ENCODE peak calls at places on chromosomes 3 and 15, in seven cellular contexts. K is adrenal gland, Q is mammary epithelial cell, N is fibroblast of villous mesenchyme, E is psoas muscle, O is PC-3, Z is OCI-LY7. J is an unnamed sample.

GRCh38 chr15:66573719-66574641 is 8.2 kb upstream of the LCTL start:
- DNase-seq in K (no peak), Q (no peak), N (no peak), E (no peak), O (no peak), Z (no peak), J (peak)

GRCh38 chr15:41603941-41604660 is 45.1 kb downstream of the TYRO3 start:
- DNase-seq in K (peak), Q (peak), N (peak), E (peak), O (peak), Z (peak), J (peak)

GRCh38 chr3:168047190-168047795 is 48.4 kb downstream of the GOLIM4 start:
- DNase-seq in K (no peak), Q (peak), N (peak), E (no peak), O (peak), Z (peak), J (peak)

GRCh38 chr15:50825946-50826345 is 60.4 kb upstream of the SPPL2A start:
- DNase-seq in K (no peak), Q (no peak), N (no peak), E (no peak), O (no peak), Z (no peak), J (no peak)

GRCh38 chr3:53069422-53070068 is 23.7 kb upstream of the SFMBT1 start:
- DNase-seq in K (no peak), Q (no peak), N (no peak), E (no peak), O (no peak), Z (no peak), J (peak)

GRCh38 chr15:68154923-68155559 is 50.1 kb downstream of the CALML4 start:
- DNase-seq in K (peak), Q (peak), N (peak), E (no peak), O (peak), Z (peak), J (peak)

GRCh38 chr3:47065681-47066080 is 86.2 kb downstream of the NBEAL2 start:
- DNase-seq in K (no peak), Q (no peak), N (no peak), E (no peak), O (no peak), Z (no peak), J (no peak)

GRCh38 chr3:186417791-186418190 is 55.8 kb upstream of the DGKG start:
- DNase-seq in K (no peak), Q (peak), N (peak), E (no peak), O (peak), Z (no peak), J (peak)

GRCh38 chr3:183230826-183231225 is 22.2 kb upstream of the B3GNT5 start:
- DNase-seq in K (no peak), Q (no peak), N (no peak), E (no peak), O (no peak), Z (no peak), J (no peak)

GRCh38 chr15:75584121-75584520 is 5.0 kb upstream of the PTPN9 start:
- DNase-seq in K (no peak), Q (no peak), N (no peak), E (no peak), O (no peak), Z (no peak), J (peak)

GRCh38 chr3:71713041-71713440 is 12.2 kb downstream of the EIF4E3 start:
- DNase-seq in K (no peak), Q (peak), N (no peak), E (no peak), O (peak), Z (no peak), J (no peak)

GRCh38 chr3:170059447-170059846 is 21.7 kb downstream of the GPR160 start:
- DNase-seq in K (no peak), Q (no peak), N (no peak), E (no peak), O (no peak), Z (no peak), J (no peak)

GRCh38 chr15:68470049-68470738 is 38.2 kb upstream of the ITGA11 start:
- DNase-seq in K (no peak), Q (no peak), N (no peak), E (no peak), O (no peak), Z (no peak), J (no peak)

GRCh38 chr3:15325228-15325627 is 7.2 kb downstream of the SH3BP5 start:
- DNase-seq in K (peak), Q (peak), N (peak), E (peak), O (peak), Z (no peak), J (peak)

GRCh38 chr3:123286308-123287023 is 84.7 kb downstream of the SEC22A start:
- DNase-seq in K (peak), Q (peak), N (peak), E (no peak), O (peak), Z (peak), J (peak)

GRCh38 chr3:65130782-65131181 is 443.0 kb upstream of the ADAMTS9 start:
- DNase-seq in K (no peak), Q (peak), N (no peak), E (no peak), O (no peak), Z (no peak), J (no peak)

GRCh38 chr3:140277886-140278285 is 342.9 kb downstream of the CLSTN2 start:
- DNase-seq in K (no peak), Q (no peak), N (no peak), E (no peak), O (no peak), Z (no peak), J (no peak)

GRCh38 chr3:177724020-177724638 is 526.8 kb upstream of the TBL1XR1 start:
- DNase-seq in K (peak), Q (no peak), N (no peak), E (peak), O (no peak), Z (no peak), J (peak)

GRCh38 chr3:21989643-21990042 is 238.6 kb upstream of the ZNF385D start:
- DNase-seq in K (no peak), Q (no peak), N (no peak), E (no peak), O (no peak), Z (no peak), J (no peak)

GRCh38 chr15:99618941-99619411 is 53.2 kb downstream of the MEF2A start:
- DNase-seq in K (peak), Q (peak), N (no peak), E (no peak), O (peak), Z (no peak), J (peak)

GRCh38 chr3:64456674-64457073 is 231.1 kb downstream of the ADAMTS9 start:
- DNase-seq in K (no peak), Q (no peak), N (no peak), E (no peak), O (no peak), Z (no peak), J (no peak)

GRCh38 chr15:25250906-25251622 is 187.8 kb downstream of the UBE3A start:
- DNase-seq in K (peak), Q (no peak), N (no peak), E (peak), O (no peak), Z (no peak), J (no peak)

GRCh38 chr15:79204886-79205285 is 77.6 kb upstream of the ANKRD34C start:
- DNase-seq in K (no peak), Q (no peak), N (no peak), E (no peak), O (no peak), Z (no peak), J (no peak)

GRCh38 chr15:89364341-89364740 is 29.7 kb upstream of the POLG start:
- DNase-seq in K (peak), Q (no peak), N (no peak), E (no peak), O (no peak), Z (no peak), J (no peak)

GRCh38 chr3:131568460-131568859 is 65.7 kb upstream of the MRPL3 start:
- DNase-seq in K (no peak), Q (no peak), N (no peak), E (no peak), O (peak), Z (no peak), J (no peak)

GRCh38 chr3:76912966-76913365 is 126.9 kb upstream of the ROBO2 start:
- DNase-seq in K (no peak), Q (no peak), N (no peak), E (no peak), O (no peak), Z (no peak), J (no peak)

GRCh38 chr3:146065573-146066006 is 95.4 kb downstream of the PLOD2 start:
- DNase-seq in K (no peak), Q (peak), N (peak), E (no peak), O (peak), Z (peak), J (peak)

GRCh38 chr3:142947352-142947751 is 16.1 kb downstream of the PAQR9 start:
- DNase-seq in K (no peak), Q (no peak), N (no peak), E (no peak), O (no peak), Z (no peak), J (no peak)

GRCh38 chr15:26126070-26126469 is 262.9 kb upstream of the ATP10A start:
- DNase-seq in K (no peak), Q (no peak), N (no peak), E (no peak), O (no peak), Z (no peak), J (no peak)

GRCh38 chr3:101803939-101804338 is 24.9 kb downstream of the NXPE3 start:
- DNase-seq in K (no peak), Q (no peak), N (no peak), E (no peak), O (no peak), Z (no peak), J (no peak)

GRCh38 chr3:56761887-56762605 is 39.7 kb downstream of the ARHGEF3 start:
- DNase-seq in K (no peak), Q (no peak), N (peak), E (no peak), O (no peak), Z (no peak), J (peak)

GRCh38 chr3:124846189-124846588 is 41.0 kb downstream of the ITGB5 start:
- DNase-seq in K (no peak), Q (peak), N (peak), E (peak), O (no peak), Z (no peak), J (peak)

GRCh38 chr15:38996111-38996541 is 431.5 kb upstream of the RASGRP1 start:
- DNase-seq in K (no peak), Q (peak), N (peak), E (no peak), O (peak), Z (no peak), J (peak)

GRCh38 chr15:89167267-89168176 is 53.9 kb downstream of the RLBP1 start:
- DNase-seq in K (no peak), Q (peak), N (no peak), E (peak), O (peak), Z (no peak), J (peak)

GRCh38 chr3:196122021-196122687 is 40.3 kb upstream of the TFRC start:
- DNase-seq in K (no peak), Q (no peak), N (peak), E (no peak), O (no peak), Z (no peak), J (no peak)

DNA sequence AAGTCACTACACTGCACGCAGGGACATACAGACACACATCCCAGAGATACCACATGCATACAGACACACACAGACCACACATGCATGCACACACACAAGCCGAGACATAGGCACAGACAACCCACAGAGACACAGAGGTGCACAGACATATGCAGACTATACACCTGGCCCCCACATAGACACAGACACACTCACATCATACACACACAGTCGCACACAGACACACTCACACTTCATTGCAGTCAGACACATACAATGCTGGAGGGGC is 1.2 kb upstream of the MGLL start:
- DNase-seq in K (no peak), Q (no peak), N (no peak), E (no peak), O (no peak), Z (no peak), J (no peak)
- H3K4me3 ChIP-seq in K (peak), Q (no peak), N (peak), E (peak), O (peak), Z (no peak), J (peak)

GRCh38 chr3:109228391-109229080 is 87.8 kb downstream of the DPPA2 start:
- DNase-seq in K (no peak), Q (no peak), N (no peak), E (no peak), O (no peak), Z (no peak), J (no peak)

GRCh38 chr3:109224333-109224732 is 87.8 kb downstream of the C3orf85 start:
- DNase-seq in K (peak), Q (no peak), N (no peak), E (no peak), O (peak), Z (no peak), J (no peak)
- TF ChIP-seq CTCF in K (peak), Q (peak), N (no peak), E (no peak), O (peak), Z (peak), J (peak)

GRCh38 chr3:62817678-62818077 is 57.5 kb downstream of the CADPS start:
- DNase-seq in K (no peak), Q (no peak), N (peak), E (no peak), O (no peak), Z (peak), J (no peak)
- H3K4me3 ChIP-seq in K (no peak), Q (no peak), N (no peak), E (no peak), O (no peak), Z (peak), J (no peak)

DNA sequence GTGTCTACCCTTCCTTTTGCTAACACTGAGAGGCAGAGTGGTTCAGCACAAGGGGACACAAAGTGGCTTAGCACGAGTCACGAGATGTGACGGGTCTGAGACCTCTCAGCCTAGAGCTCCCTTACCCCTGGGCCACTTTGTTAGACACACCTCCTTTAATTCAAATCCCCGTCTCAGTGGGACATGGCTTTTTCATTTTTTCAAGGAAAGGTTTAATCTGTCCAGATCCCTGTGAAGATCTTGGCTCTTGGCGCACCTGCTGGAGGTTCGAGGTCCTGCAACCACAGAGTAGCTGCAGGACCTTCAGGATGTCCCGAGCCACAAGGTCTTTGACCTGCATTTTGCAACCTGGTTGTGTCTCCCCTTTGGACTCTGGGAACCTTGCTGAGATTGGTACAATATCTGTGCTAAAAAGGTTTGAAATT is 52.0 kb downstream of the LPP start:
- DNase-seq in K (no peak), Q (no peak), N (no peak), E (no peak), O (no peak), Z (peak), J (no peak)
- TF ChIP-seq CTCF in K (peak), Q (peak), N (peak), E (no peak), O (peak), Z (peak), J (no peak)

GRCh38 chr15:60568883-60569495 is 90.0 kb upstream of the ICE2 start:
- DNase-seq in K (no peak), Q (no peak), N (no peak), E (no peak), O (no peak), Z (no peak), J (no peak)
- H3K4me3 ChIP-seq in K (no peak), Q (no peak), N (no peak), E (no peak), O (no peak), Z (peak), J (no peak)

GRCh38 chr15:77094397-77095030 is 23.6 kb upstream of the TSPAN3 start:
- DNase-seq in K (peak), Q (no peak), N (no peak), E (no peak), O (no peak), Z (peak), J (no peak)
- TF ChIP-seq CTCF in K (no peak), Q (no peak), N (peak), E (no peak), O (peak), Z (peak), J (peak)

GRCh38 chr3:11213810-11214450 is 58.3 kb upstream of the ATG7 start:
- DNase-seq in K (no peak), Q (no peak), N (peak), E (no peak), O (no peak), Z (no peak), J (no peak)
- H3K4me3 ChIP-seq in K (no peak), Q (no peak), N (no peak), E (no peak), O (no peak), Z (no peak), J (no peak)

DNA sequence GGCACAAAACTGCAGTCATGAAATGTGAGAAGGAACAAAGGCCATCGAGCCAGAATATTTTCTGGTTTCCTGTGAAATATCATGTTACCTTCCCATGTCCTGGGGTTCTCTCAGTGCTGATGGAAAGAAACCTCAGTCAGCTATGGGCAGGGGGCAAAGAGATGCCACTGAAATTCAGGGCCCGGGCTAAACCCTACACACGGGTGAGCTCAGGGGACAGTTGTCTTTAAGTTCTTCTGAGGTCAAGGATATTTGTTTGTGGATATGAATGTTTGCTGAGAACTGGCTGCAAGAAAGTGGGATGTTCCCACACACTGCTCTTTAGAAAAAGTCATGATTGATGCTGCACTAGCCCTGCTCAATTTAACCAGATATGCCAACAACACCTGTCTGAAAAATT is 187.2 kb downstream of the MEX3B start:
- DNase-seq in K (no peak), Q (no peak), N (no peak), E (no peak), O (no peak), Z (peak), J (no peak)
- TF ChIP-seq CTCF in K (no peak), Q (no peak), N (no peak), E (no peak), O (no peak), Z (no peak), J (no peak)

DNA sequence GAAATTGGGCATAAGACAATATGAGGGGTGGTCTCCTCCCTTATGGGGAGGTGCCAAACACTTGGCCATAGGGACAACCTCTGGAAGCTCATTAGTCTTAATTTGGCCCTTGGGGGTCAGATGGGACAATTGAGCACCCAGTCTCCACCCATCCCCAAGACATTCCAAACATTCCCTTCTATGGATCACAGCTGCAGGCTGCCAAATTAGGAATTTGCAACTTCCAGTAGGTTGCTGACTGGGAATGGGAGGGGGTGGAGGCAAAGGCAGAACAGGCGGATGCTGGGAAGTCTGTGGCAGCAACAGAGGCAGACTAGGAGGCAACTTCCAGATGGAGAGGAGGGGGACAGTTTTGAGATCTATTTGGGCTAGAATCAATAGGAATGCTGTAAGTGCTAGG is 1.4 kb upstream of the PDHB start:
- DNase-seq in K (no peak), Q (no peak), N (peak), E (no peak), O (peak), Z (no peak), J (peak)
- H3K4me3 ChIP-seq in K (no peak), Q (no peak), N (no peak), E (no peak), O (no peak), Z (no peak), J (no peak)

J was measured in fibroblast of pulmonary artery.